ENCODE peak calls at places on chromosomes 1 and 21, in six cellular contexts. O is esophagus squamous epithelium; N is astrocyte of the spinal cord; S is MCF 10A; L is BE2C; U is CD4-positive, alpha-beta T cell. X is an unnamed sample.

GRCh38 chr21:24436236-24436635 is 1171.0 kb downstream of the MRPL39 start:
- DNase-seq in S (no peak), L (no peak), N (no peak), O (no peak), U (no peak), X (no peak)

GRCh38 chr1:218344814-218345672 is at the start of gene TGFB2:
- DNase-seq in L (no peak), S (peak; percentile 71), N (peak; percentile 93), U (no peak), O (no peak), X (no peak)

GRCh38 chr1:73593379-73593778 is 604.6 kb downstream of the LRRIQ3 start:
- DNase-seq in O (no peak), U (no peak), N (peak; percentile 79), S (peak; percentile 67), L (no peak), X (no peak)

GRCh38 chr1:243535014-243535413 is 279.2 kb downstream of the SDCCAG8 start:
- DNase-seq in U (no peak), O (no peak), N (no peak), S (no peak), L (no peak), X (no peak)

GRCh38 chr1:42936309-42937078 is 22.2 kb downstream of the SLC2A1 start:
- DNase-seq in N (peak; percentile 65), L (peak; percentile 39), O (no peak), S (peak; percentile 94), U (no peak), X (no peak)

GRCh38 chr1:211339631-211340041 is 13.0 kb downstream of the TRAF5 start:
- DNase-seq in O (no peak), N (no peak), L (peak; percentile 13), S (no peak), U (no peak), X (no peak)

GRCh38 chr1:201622353-201622752 is 83.4 kb downstream of the NAV1 start:
- DNase-seq in O (no peak), N (no peak), S (no peak), L (no peak), U (no peak), X (no peak)

GRCh38 chr1:15835205-15835740 is 12.2 kb upstream of the SPEN start:
- DNase-seq in U (no peak), N (no peak), L (no peak), S (no peak), O (no peak), X (no peak)

GRCh38 chr1:205343431-205344009 is 13.2 kb downstream of the KLHDC8A start:
- DNase-seq in U (no peak), S (no peak), L (peak; percentile 67), O (no peak), N (no peak), X (no peak)

GRCh38 chr1:156471496-156472490 is 28.8 kb downstream of the MEF2D start:
- DNase-seq in U (no peak), S (no peak), N (no peak), L (no peak), O (no peak), X (no peak)

GRCh38 chr1:200535605-200536004 is 84.9 kb downstream of the KIF14 start:
- DNase-seq in N (no peak), S (peak; percentile 91), L (peak; percentile 36), O (no peak), U (no peak), X (no peak)

GRCh38 chr1:116489231-116489697 is 81.6 kb downstream of the CD58 start:
- DNase-seq in L (no peak), O (no peak), U (no peak), S (no peak), N (no peak), X (no peak)

GRCh38 chr1:165496493-165496892 is 47.3 kb upstream of the LRRC52 start:
- DNase-seq in S (no peak), U (no peak), O (no peak), L (no peak), N (no peak), X (no peak)

GRCh38 chr1:225321784-225322183 is 106.1 kb downstream of the LBR start:
- DNase-seq in U (no peak), N (no peak), L (no peak), S (no peak), O (no peak), X (no peak)

GRCh38 chr1:6157132-6157527 is 23.0 kb downstream of the CHD5 start:
- DNase-seq in L (no peak), U (no peak), N (peak; percentile 18), O (no peak), S (peak; percentile 16), X (no peak)

GRCh38 chr1:30847358-30847972 is 61.1 kb downstream of the SDC3 start:
- DNase-seq in S (no peak), U (no peak), N (peak; percentile 72), O (no peak), L (no peak), X (no peak)

GRCh38 chr1:223716302-223716862 is 4.0 kb downstream of the CAPN2 start:
- DNase-seq in U (peak; percentile 37), N (no peak), O (no peak), L (no peak), S (peak; percentile 37), X (no peak)

GRCh38 chr1:173122344-173122880 is 71.7 kb upstream of the TNFSF18 start:
- DNase-seq in L (no peak), O (no peak), N (no peak), U (no peak), S (no peak), X (no peak)

GRCh38 chr1:224594360-224594759 is 21.8 kb upstream of the CNIH3 start:
- DNase-seq in N (no peak), L (no peak), S (no peak), U (no peak), O (no peak), X (no peak)

GRCh38 chr1:145918992-145919939 is 749 bp upstream of the PEX11B start:
- DNase-seq in S (peak; percentile 70), U (no peak), O (no peak), L (peak; percentile 39), N (peak; percentile 52), X (no peak)

GRCh38 chr1:184617433-184618029 is 137.1 kb downstream of the EDEM3 start:
- DNase-seq in O (no peak), N (no peak), L (no peak), S (no peak), U (no peak), X (no peak)

GRCh38 chr1:85366391-85366790 is 90.0 kb upstream of the BCL10 start:
- DNase-seq in L (no peak), O (no peak), U (no peak), N (peak; percentile 84), S (peak; percentile 40), X (no peak)

GRCh38 chr1:205172729-205173366 is 38.7 kb downstream of the DSTYK start:
- DNase-seq in O (no peak), U (no peak), S (peak; percentile 93), N (peak; percentile 95), L (no peak), X (no peak)

GRCh38 chr1:86416343-86416742 is 7.6 kb upstream of the CLCA2 start:
- DNase-seq in S (peak; percentile 64), O (no peak), U (no peak), N (no peak), L (no peak), X (no peak)

GRCh38 chr1:247386695-247387094 is 29.3 kb upstream of the NLRP3 start:
- DNase-seq in U (no peak), O (no peak), L (no peak), S (peak; percentile 39), N (peak; percentile 36), X (no peak)

GRCh38 chr21:31276663-31277062 is 67.4 kb downstream of the TIAM1 start:
- DNase-seq in O (no peak), N (no peak), U (no peak), L (no peak), S (no peak), X (no peak)

GRCh38 chr1:178399177-178399728 is 97.5 kb downstream of the CLEC20A start:
- DNase-seq in U (no peak), L (no peak), O (no peak), N (no peak), S (peak; percentile 38), X (no peak)

GRCh38 chr1:178397678-178398077 is 99.1 kb downstream of the CLEC20A start:
- DNase-seq in U (no peak), N (peak; percentile 19), S (peak; percentile 84), L (no peak), O (no peak), X (no peak)

GRCh38 chr1:178393370-178393769 is 103.4 kb downstream of the CLEC20A start:
- DNase-seq in S (no peak), L (no peak), U (no peak), O (no peak), N (no peak), X (no peak)

GRCh38 chr1:178396789-178397188 is 100.0 kb downstream of the CLEC20A start:
- DNase-seq in N (no peak), O (no peak), S (no peak), L (no peak), U (no peak), X (no peak)
- TF ChIP-seq CTCF in N (no peak), O (no peak), S (no peak), L (no peak), U (no peak), X (no peak)

DNA sequence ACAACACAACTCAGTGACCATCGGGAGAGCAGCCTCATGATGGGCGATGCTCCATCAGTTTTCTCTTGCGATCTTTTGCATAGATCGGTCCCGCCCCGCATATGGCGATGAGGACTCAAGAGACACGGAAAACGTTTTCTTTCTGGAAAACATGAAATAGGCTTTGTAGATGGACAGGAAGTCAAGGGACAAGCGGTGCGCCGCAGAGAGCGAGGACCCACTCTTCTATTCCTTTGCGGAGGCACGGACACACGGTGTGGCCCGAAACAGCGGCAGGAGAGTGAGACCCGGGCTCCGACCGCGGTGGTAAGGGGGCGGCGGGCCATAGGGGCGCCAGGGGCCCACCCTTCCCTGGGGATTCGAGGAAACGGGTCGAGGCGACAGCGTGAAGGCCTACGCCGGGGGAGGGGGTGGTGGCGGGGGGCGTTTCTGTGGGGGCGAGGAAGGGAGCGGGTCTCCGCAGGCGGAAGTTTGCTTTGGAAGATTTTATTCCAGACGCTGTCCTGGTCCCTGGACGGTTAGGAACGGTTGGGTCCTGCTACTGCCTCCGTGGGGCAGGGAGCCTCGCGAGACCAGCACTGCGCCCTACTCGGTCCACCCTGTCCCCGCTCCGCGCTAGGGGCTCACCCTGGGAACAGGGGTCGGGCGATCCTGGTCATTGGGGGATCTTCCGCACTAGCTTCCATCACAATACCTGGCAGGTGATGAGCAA is 796 bp upstream of the TDRKH start:
- DNase-seq in N (no peak), O (no peak), S (no peak), U (no peak), L (peak; percentile 61), X (no peak)
- TF ChIP-seq CTCF in N (no peak), O (no peak), S (no peak), U (no peak), L (no peak), X (no peak)

GRCh38 chr1:39984951-39985350 is 30.0 kb downstream of the MFSD2A start:
- DNase-seq in O (no peak), U (no peak), N (no peak), S (no peak), L (no peak), X (no peak)
- TF ChIP-seq CTCF in O (no peak), U (no peak), N (no peak), S (no peak), L (no peak), X (no peak)

GRCh38 chr1:54517536-54517935 is 30.5 kb upstream of the ACOT11 start:
- DNase-seq in S (no peak), O (no peak), L (no peak), U (no peak), N (no peak), X (no peak)

GRCh38 chr1:54518489-54518888 is 29.5 kb upstream of the ACOT11 start:
- DNase-seq in N (no peak), O (no peak), L (no peak), S (no peak), U (no peak), X (no peak)

GRCh38 chr1:54516249-54516920 is 31.6 kb upstream of the ACOT11 start:
- DNase-seq in N (no peak), U (no peak), L (no peak), O (no peak), S (no peak), X (no peak)

GRCh38 chr1:54519709-54520108 is 28.3 kb upstream of the ACOT11 start:
- DNase-seq in L (peak; percentile 30), S (no peak), U (no peak), N (no peak), O (no peak), X (no peak)
- TF ChIP-seq CTCF in L (peak; percentile 23), S (no peak), U (no peak), N (peak; percentile 2), O (no peak), X (no peak)